ENCODE peak calls at places on chromosomes 2 and 18, in ten cellular contexts. Z is Ammon's horn, S is Kasumi-1, G is nephron progenitor cell, J is RWPE1, H is BJ, B is stromal cell of bone marrow, R is fibroblast of pulmonary artery, E is spleen, Q is substantia nigra. K is an unnamed sample.

GRCh38 chr18:45482286-45482685 is 133.0 kb upstream of the SLC14A2 start:
- DNase-seq in Q (no peak), J (no peak), E (no peak), G (no peak), B (no peak), R (peak), Z (no peak), H (no peak), S (no peak), K (no peak)

GRCh38 chr18:45666520-45666919 is 51.2 kb downstream of the SLC14A2 start:
- DNase-seq in B (no peak), G (no peak), S (no peak), R (no peak), J (no peak), Z (no peak), E (no peak), Q (no peak), H (no peak), K (no peak)

GRCh38 chr18:2857491-2858063 is 10.8 kb downstream of the EMILIN2 start:
- DNase-seq in E (peak), B (peak), H (peak), Z (peak), G (no peak), S (no peak), R (peak), Q (no peak), J (no peak), K (peak)

GRCh38 chr2:207993141-207993763 is 32.1 kb downstream of the PLEKHM3 start:
- DNase-seq in Z (no peak), R (peak), J (peak), B (peak), S (no peak), G (no peak), Q (no peak), E (no peak), H (no peak), K (no peak)

GRCh38 chr2:19216676-19217075 is 141.7 kb downstream of the OSR1 start:
- DNase-seq in J (no peak), Z (no peak), Q (no peak), R (no peak), S (no peak), G (no peak), H (no peak), B (no peak), E (no peak), K (no peak)

GRCh38 chr2:216643986-216644662 is 10.9 kb downstream of the IGFBP2 start:
- DNase-seq in J (no peak), Q (no peak), G (no peak), B (no peak), E (no peak), R (peak), Z (no peak), S (no peak), H (no peak), K (no peak)

GRCh38 chr18:51453594-51453993 is 256.1 kb upstream of the MEX3C start:
- DNase-seq in B (no peak), Z (no peak), J (no peak), R (no peak), H (no peak), G (no peak), E (no peak), Q (no peak), S (no peak), K (no peak)

GRCh38 chr2:204892506-204893255 is 347.4 kb downstream of the PARD3B start:
- DNase-seq in H (peak), G (no peak), J (no peak), Z (no peak), R (peak), E (no peak), S (no peak), B (peak), Q (no peak), K (no peak)

GRCh38 chr2:10256031-10256524 is 46.6 kb upstream of the HPCAL1 start:
- DNase-seq in Z (no peak), H (no peak), G (peak), B (no peak), S (no peak), E (peak), R (no peak), Q (no peak), J (no peak), K (peak)

GRCh38 chr2:216548901-216549321 is 50.3 kb downstream of the RPL37A start:
- DNase-seq in H (no peak), E (no peak), J (no peak), R (no peak), Z (peak), S (no peak), G (no peak), B (no peak), Q (no peak), K (peak)

GRCh38 chr2:26438926-26439325 is 37.2 kb downstream of the DRC1 start:
- DNase-seq in R (no peak), J (no peak), B (no peak), Q (no peak), G (no peak), S (no peak), H (no peak), E (no peak), Z (no peak), K (no peak)

GRCh38 chr2:199458017-199458805 is 472 bp upstream of the SATB2 start:
- DNase-seq in B (no peak), Z (peak), Q (no peak), E (peak), G (peak), H (no peak), J (peak), S (peak), R (peak), K (no peak)

GRCh38 chr2:28325173-28325566 is 67.5 kb upstream of the FOSL2 start:
- DNase-seq in G (no peak), R (no peak), Z (no peak), Q (no peak), B (no peak), E (no peak), J (no peak), S (no peak), H (no peak), K (no peak)

GRCh38 chr2:206858972-206859739 is 80.2 kb upstream of the CPO start:
- DNase-seq in G (no peak), S (no peak), E (no peak), R (no peak), J (no peak), B (no peak), H (no peak), Z (no peak), Q (no peak), K (no peak)

GRCh38 chr2:188132385-188132784 is 159.3 kb upstream of the GULP1 start:
- DNase-seq in Z (peak), G (no peak), Q (peak), B (no peak), J (no peak), R (peak), E (no peak), H (no peak), S (no peak), K (no peak)

GRCh38 chr18:10114727-10115463 is 201.1 kb downstream of the VAPA start:
- DNase-seq in S (no peak), Z (no peak), J (no peak), E (no peak), R (no peak), B (no peak), G (no peak), Q (no peak), H (no peak), K (no peak)

GRCh38 chr2:238286551-238286950 is 1.9 kb downstream of the PER2 start:
- DNase-seq in E (peak), H (peak), G (no peak), R (peak), S (no peak), Z (peak), B (peak), J (peak), Q (no peak), K (no peak)

GRCh38 chr2:18428516-18428915 is 131.9 kb downstream of the RDH14 start:
- DNase-seq in G (no peak), S (no peak), R (no peak), Q (no peak), H (no peak), B (no peak), J (no peak), E (no peak), Z (no peak), K (no peak)

GRCh38 chr2:33142874-33143273 is 196.1 kb downstream of the LTBP1 start:
- DNase-seq in B (no peak), E (no peak), J (no peak), S (no peak), G (no peak), H (no peak), R (no peak), Z (peak), Q (peak), K (no peak)

K was measured in cardiac septum.